ENCODE peak calls at places on chromosome X, in four cellular contexts. One of them, this sample, is unnamed. For H3K27me3 and H3K4me1, the result is how much of the 10 kb centered on the place peaks cover.

GRCh38 chrX:110409925-110410324 is 51.3 kb downstream of the RTL9 start:
- ATAC-seq in psoas muscle: no peak
- ATAC-seq in left lung: no peak
- ATAC-seq in right cardiac atrium: no peak
- ATAC-seq in this sample: no peak

GRCh38 chrX:110341189-110342035 is 17.2 kb upstream of the RTL9 start:
- ATAC-seq in psoas muscle: no peak
- ATAC-seq in left lung: no peak
- ATAC-seq in right cardiac atrium: no peak
- ATAC-seq in this sample: no peak

GRCh38 chrX:48522291-48522690 is 683 bp downstream of the EBP start:
- ATAC-seq in psoas muscle: peak
- ATAC-seq in left lung: no peak
- ATAC-seq in right cardiac atrium: no peak
- ATAC-seq in this sample: no peak

GRCh38 chrX:19840899-19841648 is 46.3 kb downstream of the SH3KBP1 start:
- ATAC-seq in psoas muscle: no peak
- ATAC-seq in left lung: no peak
- ATAC-seq in right cardiac atrium: no peak
- ATAC-seq in this sample: no peak

GRCh38 chrX:47209508-47210238 is 8.8 kb upstream of the CDK16 start:
- ATAC-seq in psoas muscle: peak
- ATAC-seq in left lung: no peak
- ATAC-seq in right cardiac atrium: peak
- ATAC-seq in this sample: no peak

GRCh38 chrX:4642114-4642513 is 928.7 kb upstream of the PRKX start:
- ATAC-seq in psoas muscle: no peak
- ATAC-seq in left lung: no peak
- ATAC-seq in right cardiac atrium: no peak
- ATAC-seq in this sample: no peak

GRCh38 chrX:108216405-108216804 is 124.8 kb downstream of the ATG4A start:
- ATAC-seq in psoas muscle: no peak
- ATAC-seq in left lung: no peak
- ATAC-seq in right cardiac atrium: no peak
- ATAC-seq in this sample: no peak

GRCh38 chrX:109855501-109855900 is 122.4 kb upstream of the ACSL4 start:
- ATAC-seq in psoas muscle: no peak
- ATAC-seq in left lung: no peak
- ATAC-seq in right cardiac atrium: no peak
- ATAC-seq in this sample: no peak

GRCh38 chrX:49838374-49838773 is 9.3 kb downstream of the PAGE4 start:
- ATAC-seq in psoas muscle: peak
- ATAC-seq in left lung: peak
- ATAC-seq in right cardiac atrium: peak
- ATAC-seq in this sample: no peak

GRCh38 chrX:40083120-40083978 is 14.4 kb downstream of the BCOR start:
- ATAC-seq in psoas muscle: peak
- ATAC-seq in left lung: peak
- ATAC-seq in right cardiac atrium: peak
- ATAC-seq in this sample: peak

GRCh38 chrX:44784241-44784640 is 59.6 kb upstream of the DUSP21 start:
- ATAC-seq in psoas muscle: no peak
- ATAC-seq in left lung: no peak
- ATAC-seq in right cardiac atrium: no peak
- ATAC-seq in this sample: no peak

GRCh38 chrX:31223817-31224216 is 152.0 kb upstream of the FTHL17 start:
- ATAC-seq in psoas muscle: peak
- ATAC-seq in left lung: no peak
- ATAC-seq in right cardiac atrium: no peak
- ATAC-seq in this sample: no peak
- H3K27me3 ChIP-seq in psoas muscle: under half
- H3K27me3 ChIP-seq in left lung: under half
- H3K27me3 ChIP-seq in right cardiac atrium: under half
- H3K27me3 ChIP-seq in this sample: under half

GRCh38 chrX:37757082-37757481 is 22.8 kb upstream of the CYBB start:
- ATAC-seq in psoas muscle: no peak
- ATAC-seq in left lung: no peak
- ATAC-seq in right cardiac atrium: no peak
- ATAC-seq in this sample: no peak
- H3K4me1 ChIP-seq in psoas muscle: under half
- H3K4me1 ChIP-seq in left lung: under half
- H3K4me1 ChIP-seq in right cardiac atrium: under half
- H3K4me1 ChIP-seq in this sample: under half

GRCh38 chrX:9525511-9526248 is 60.8 kb downstream of the TBL1X start:
- ATAC-seq in psoas muscle: no peak
- ATAC-seq in left lung: no peak
- ATAC-seq in right cardiac atrium: no peak
- ATAC-seq in this sample: no peak
- H3K27ac ChIP-seq in psoas muscle: no peak
- H3K27ac ChIP-seq in left lung: no peak
- H3K27ac ChIP-seq in right cardiac atrium: no peak
- H3K27ac ChIP-seq in this sample: no peak

GRCh38 chrX:103099706-103100105 is 6.8 kb upstream of the NXF3 start:
- ATAC-seq in psoas muscle: no peak
- ATAC-seq in left lung: no peak
- ATAC-seq in right cardiac atrium: no peak
- ATAC-seq in this sample: no peak
- H3K27me3 ChIP-seq in psoas muscle: under half
- H3K27me3 ChIP-seq in left lung: under half
- H3K27me3 ChIP-seq in right cardiac atrium: under half
- H3K27me3 ChIP-seq in this sample: under half

GRCh38 chrX:136598631-136599030 is 49.3 kb upstream of the CD40LG start:
- ATAC-seq in psoas muscle: no peak
- ATAC-seq in left lung: no peak
- ATAC-seq in right cardiac atrium: no peak
- ATAC-seq in this sample: no peak
- H3K4me1 ChIP-seq in psoas muscle: under half
- H3K4me1 ChIP-seq in left lung: under half
- H3K4me1 ChIP-seq in right cardiac atrium: under half
- H3K4me1 ChIP-seq in this sample: under half

DNA sequence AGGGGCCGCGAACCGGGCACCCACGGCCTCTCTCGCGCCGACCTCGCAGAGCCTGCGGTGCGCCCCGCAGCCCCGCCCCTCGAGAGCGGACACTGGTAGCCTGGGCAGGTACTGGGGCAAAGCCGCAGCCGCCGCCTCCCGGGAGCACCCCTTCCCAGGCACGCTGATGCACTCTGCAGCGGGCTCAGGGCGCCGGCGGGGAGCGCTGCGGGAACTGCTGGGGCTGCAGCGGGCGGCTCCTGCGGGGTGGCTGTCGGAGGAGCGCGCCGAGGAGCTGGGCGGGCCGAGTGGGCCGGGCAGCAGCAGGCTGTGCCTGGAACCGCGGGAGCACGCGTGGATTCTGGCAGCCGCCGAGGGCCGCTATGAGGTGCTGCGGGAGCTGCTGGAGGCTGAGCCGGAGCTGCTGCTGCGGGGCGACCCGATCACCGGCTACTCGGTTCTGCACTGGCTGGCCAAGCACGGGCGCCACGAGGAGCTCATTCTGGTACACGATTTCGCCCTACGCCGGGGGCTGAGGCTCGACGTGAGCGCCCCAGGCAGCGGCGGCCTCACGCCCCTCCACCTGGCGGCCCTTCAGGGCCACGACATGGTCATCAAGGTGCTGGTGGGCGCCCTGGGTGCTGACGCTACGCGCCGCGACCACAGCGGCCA is 419 bp downstream of the SOWAHD start:
- ATAC-seq in psoas muscle: peak
- ATAC-seq in left lung: peak
- ATAC-seq in right cardiac atrium: peak
- ATAC-seq in this sample: peak
- H3K27ac ChIP-seq in psoas muscle: no peak
- H3K27ac ChIP-seq in left lung: no peak
- H3K27ac ChIP-seq in right cardiac atrium: no peak
- H3K27ac ChIP-seq in this sample: no peak

GRCh38 chrX:118524344-118524743 is 28.7 kb downstream of the DOCK11 start:
- ATAC-seq in psoas muscle: no peak
- ATAC-seq in left lung: no peak
- ATAC-seq in right cardiac atrium: no peak
- ATAC-seq in this sample: no peak

GRCh38 chrX:118523920-118524319 is 28.3 kb downstream of the DOCK11 start:
- ATAC-seq in psoas muscle: no peak
- ATAC-seq in left lung: no peak
- ATAC-seq in right cardiac atrium: no peak
- ATAC-seq in this sample: no peak

GRCh38 chrX:118526149-118526548 is 30.5 kb downstream of the DOCK11 start:
- ATAC-seq in psoas muscle: no peak
- ATAC-seq in left lung: no peak
- ATAC-seq in right cardiac atrium: peak
- ATAC-seq in this sample: peak

GRCh38 chrX:118522230-118522926 is 26.8 kb downstream of the DOCK11 start:
- ATAC-seq in psoas muscle: no peak
- ATAC-seq in left lung: peak
- ATAC-seq in right cardiac atrium: no peak
- ATAC-seq in this sample: no peak

GRCh38 chrX:118525146-118525725 is 29.6 kb downstream of the DOCK11 start:
- ATAC-seq in psoas muscle: no peak
- ATAC-seq in left lung: no peak
- ATAC-seq in right cardiac atrium: no peak
- ATAC-seq in this sample: no peak
- H3K27me3 ChIP-seq in psoas muscle: under half
- H3K27me3 ChIP-seq in left lung: under half
- H3K27me3 ChIP-seq in right cardiac atrium: under half
- H3K27me3 ChIP-seq in this sample: under half

GRCh38 chrX:12979011-12979629 is 4.2 kb downstream of the TMSB4X start:
- ATAC-seq in psoas muscle: no peak
- ATAC-seq in left lung: no peak
- ATAC-seq in right cardiac atrium: no peak
- ATAC-seq in this sample: no peak
- H3K4me1 ChIP-seq in psoas muscle: under half
- H3K4me1 ChIP-seq in left lung: under half
- H3K4me1 ChIP-seq in right cardiac atrium: under half
- H3K4me1 ChIP-seq in this sample: under half

GRCh38 chrX:155966876-155967275 is 30.6 kb upstream of the IL9R start:
- ATAC-seq in psoas muscle: no peak
- ATAC-seq in left lung: peak
- ATAC-seq in right cardiac atrium: no peak
- ATAC-seq in this sample: no peak

GRCh38 chrX:155967653-155968052 is 29.8 kb upstream of the IL9R start:
- ATAC-seq in psoas muscle: no peak
- ATAC-seq in left lung: no peak
- ATAC-seq in right cardiac atrium: no peak
- ATAC-seq in this sample: no peak

GRCh38 chrX:155962906-155963305 is 34.6 kb upstream of the IL9R start:
- ATAC-seq in psoas muscle: no peak
- ATAC-seq in left lung: no peak
- ATAC-seq in right cardiac atrium: no peak
- ATAC-seq in this sample: no peak

DNA sequence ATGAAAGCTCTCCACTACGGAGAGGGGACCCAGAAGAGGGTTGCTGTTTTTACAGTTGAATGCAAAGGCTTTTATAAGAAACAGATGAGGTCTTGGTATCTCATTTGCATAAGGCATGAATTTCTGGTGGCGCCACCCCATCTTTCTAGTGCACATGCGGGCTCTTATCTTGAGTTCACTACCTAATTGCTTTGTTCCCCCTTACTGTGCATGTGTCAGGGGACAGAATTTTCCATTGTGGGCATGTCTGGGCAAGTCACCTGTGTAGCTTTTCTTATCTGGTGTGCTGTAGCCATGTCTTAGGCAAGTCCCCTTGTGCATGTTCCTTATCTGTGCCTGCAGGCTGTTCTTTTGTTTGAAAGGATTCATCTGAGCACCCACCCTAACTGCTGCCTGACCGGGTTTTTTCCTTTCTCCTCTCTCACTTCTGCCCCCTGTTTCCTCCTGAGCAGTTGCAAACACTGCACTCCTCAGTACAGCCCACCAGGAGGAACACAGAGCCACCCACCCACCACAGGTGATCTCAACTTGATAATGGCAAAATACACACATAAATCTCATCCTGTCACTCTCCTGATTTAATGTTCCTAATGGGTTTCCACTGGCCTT is 29.3 kb upstream of the IL9R start:
- ATAC-seq in psoas muscle: no peak
- ATAC-seq in left lung: no peak
- ATAC-seq in right cardiac atrium: no peak
- ATAC-seq in this sample: no peak
- H3K27ac ChIP-seq in psoas muscle: no peak
- H3K27ac ChIP-seq in left lung: no peak
- H3K27ac ChIP-seq in right cardiac atrium: no peak
- H3K27ac ChIP-seq in this sample: no peak

This sample was measured in gastroesophageal sphincter.